ENCODE peak calls at places on chromosomes 7 and 10, in ten cellular contexts. D is MM.1S, O is Karpas-422, Y is GM23338, F is PC-3, X is OCI-LY7, R is SK-N-SH, C is HCT116, G is PC-9, P is hepatocyte. M is an unnamed sample.
A peak's percentile ranks its signal among the peaks of the same experiment; 100 is the strongest.

GRCh38 chr7:51019891-51020855 is 237.5 kb upstream of the GRB10 start:
- DNase-seq in G (no peak), F (no peak), O (no peak), D (no peak), C (no peak), P (no peak), Y (no peak), R (no peak), X (no peak), M (no peak)

GRCh38 chr7:70319057-70319456 is 720.8 kb downstream of the AUTS2 start:
- DNase-seq in Y (no peak), P (no peak), X (no peak), C (no peak), G (no peak), F (no peak), R (no peak), O (no peak), D (no peak), M (peak; percentile 8)

GRCh38 chr10:63628526-63629362 is 107.5 kb downstream of the REEP3 start:
- DNase-seq in G (peak; percentile 8), Y (peak; percentile 64), F (no peak), C (peak; percentile 49), X (peak; percentile 76), R (peak; percentile 67), O (peak; percentile 95), D (peak; percentile 77), P (peak; percentile 78), M (peak; percentile 63)

GRCh38 chr10:133115981-133116380 is 28.3 kb downstream of the ADGRA1 start:
- DNase-seq in X (no peak), C (no peak), R (no peak), F (no peak), D (no peak), P (no peak), O (no peak), Y (no peak), G (no peak), M (no peak)

GRCh38 chr7:140888087-140888486 is 36.6 kb downstream of the BRAF start:
- DNase-seq in D (no peak), R (no peak), X (no peak), C (no peak), P (no peak), O (no peak), F (peak; percentile 64), G (no peak), Y (no peak), M (no peak)

GRCh38 chr10:27998954-27999275 is at the start of gene ODAD2:
- DNase-seq in F (peak; percentile 2), P (no peak), X (no peak), R (no peak), G (no peak), Y (peak; percentile 70), O (no peak), C (no peak), D (no peak), M (no peak)

GRCh38 chr10:3807221-3807927 is 22.4 kb upstream of the KLF6 start:
- DNase-seq in O (peak; percentile 43), R (no peak), X (peak; percentile 38), C (no peak), Y (peak; percentile 34), F (no peak), G (no peak), D (no peak), P (no peak), M (no peak)

GRCh38 chr7:142776206-142776844 is 5.6 kb downstream of the PRSS2 start:
- DNase-seq in R (no peak), P (no peak), O (no peak), D (no peak), F (peak; percentile 80), X (no peak), Y (no peak), G (no peak), C (no peak), M (peak; percentile 54)

GRCh38 chr10:77308084-77308732 is 329.4 kb downstream of the KCNMA1 start:
- DNase-seq in C (no peak), Y (no peak), P (no peak), R (no peak), X (no peak), G (no peak), O (no peak), F (no peak), D (no peak), M (no peak)

DNA sequence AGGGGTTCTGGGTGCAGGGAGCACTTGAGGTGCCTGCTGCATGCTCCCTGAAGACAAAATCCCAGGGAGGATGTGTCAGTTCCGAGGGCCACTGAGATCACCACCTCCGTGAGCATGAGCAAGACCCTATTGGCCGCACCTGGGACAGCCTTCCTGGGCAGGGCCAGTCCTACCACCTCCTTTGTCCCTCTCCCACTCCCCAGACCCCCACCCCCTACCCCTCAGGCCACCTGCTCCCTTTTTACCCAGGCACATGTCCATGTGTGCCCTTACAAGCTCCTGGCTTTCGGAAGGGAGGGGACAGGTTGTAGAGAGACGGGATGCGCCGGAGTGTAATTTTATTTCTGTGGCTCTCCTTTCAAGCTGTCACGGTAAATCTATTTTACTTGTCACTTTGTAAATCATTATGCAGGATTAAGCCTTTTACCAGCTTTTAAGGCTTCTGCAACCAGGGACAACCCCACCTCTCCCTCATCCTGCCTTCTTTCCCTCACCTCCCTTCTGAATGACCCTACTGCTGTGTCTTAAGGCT is 20.9 kb downstream of the ZMIZ1 start:
- DNase-seq in O (no peak), Y (no peak), G (no peak), D (no peak), C (no peak), F (no peak), X (no peak), R (no peak), P (no peak), M (no peak)
- H3K4me1 ChIP-seq in O (peaks cover 94% of the 10 kb centered on the region), Y (peaks cover 8% of the 10 kb centered on the region), G (peaks cover 6% of the 10 kb centered on the region), D (no peaks in the 10 kb centered on the region), C (peaks cover 5% of the 10 kb centered on the region), F (peaks cover 13% of the 10 kb centered on the region), X (peaks cover 98% of the 10 kb centered on the region), R (peaks cover 82% of the 10 kb centered on the region), P (peaks cover 32% of the 10 kb centered on the region), M (peaks cover 17% of the 10 kb centered on the region)

DNA sequence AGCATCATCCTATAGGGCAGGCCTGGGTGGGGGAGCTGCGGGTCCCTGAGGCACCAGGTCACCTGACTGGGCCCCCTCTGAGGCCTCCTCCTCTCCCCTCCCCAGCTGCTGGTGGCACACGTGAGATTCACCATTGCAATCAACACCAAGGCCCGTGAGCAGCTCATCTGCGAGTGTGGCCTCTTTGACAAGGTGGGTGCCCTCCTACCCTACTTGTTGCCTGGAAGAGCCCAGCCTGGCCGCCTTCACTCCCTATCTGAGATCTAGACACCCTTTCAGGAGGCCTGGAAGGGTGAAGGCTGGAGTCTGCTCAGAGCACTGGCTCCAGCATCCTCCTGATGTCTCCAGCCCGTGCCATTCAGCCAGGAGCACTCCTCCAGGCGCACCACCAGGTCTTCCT is 67.2 kb downstream of the ALOX5 start:
- DNase-seq in D (no peak), G (no peak), X (no peak), O (no peak), R (no peak), F (no peak), P (no peak), Y (no peak), C (no peak), M (no peak)
- H3K4me2 ChIP-seq in D (no peak overlapping the region), G (no peak overlapping the region), X (no peak overlapping the region), O (no peak overlapping the region), R (no peak overlapping the region), F (no peak overlapping the region), P (no peak overlapping the region), Y (no peak overlapping the region), C (no peak overlapping the region), M (no peak overlapping the region)

GRCh38 chr7:135773451-135773850 is 24.8 kb upstream of the FAM180A start:
- DNase-seq in D (no peak), G (no peak), Y (no peak), C (no peak), F (peak; percentile 17), R (no peak), X (no peak), O (no peak), P (peak; percentile 32), M (no peak)
- H3K9me2 ChIP-seq in D (no peaks in the 10 kb centered on the region), G (no peaks in the 10 kb centered on the region), Y (no peaks in the 10 kb centered on the region), C (no peaks in the 10 kb centered on the region), F (no peaks in the 10 kb centered on the region), R (no peaks in the 10 kb centered on the region), X (no peaks in the 10 kb centered on the region), O (no peaks in the 10 kb centered on the region), P (no peaks in the 10 kb centered on the region), M (no peaks in the 10 kb centered on the region)

GRCh38 chr7:2631924-2632716 is at the start of gene TTYH3:
- DNase-seq in Y (no peak), C (no peak), R (peak; percentile 66), P (no peak), G (peak; percentile 11), X (no peak), O (no peak), F (no peak), D (no peak), M (no peak)
- H3K4me1 ChIP-seq in Y (peaks cover 16% of the 10 kb centered on the region), C (peaks cover 38% of the 10 kb centered on the region), R (peaks cover 65% of the 10 kb centered on the region), P (peaks cover 60% of the 10 kb centered on the region), G (peaks cover 22% of the 10 kb centered on the region), X (peaks cover 26% of the 10 kb centered on the region), O (peaks cover 18% of the 10 kb centered on the region), F (peaks cover 16% of the 10 kb centered on the region), D (no peaks in the 10 kb centered on the region), M (peaks cover 15% of the 10 kb centered on the region)

GRCh38 chr10:112713411-112713810 is 236.6 kb upstream of the TCF7L2 start:
- DNase-seq in Y (no peak), X (no peak), F (peak; percentile 26), D (no peak), O (no peak), G (no peak), P (no peak), C (no peak), R (no peak), M (no peak)

GRCh38 chr10:112716076-112716475 is 234.0 kb upstream of the TCF7L2 start:
- DNase-seq in P (no peak), X (no peak), F (no peak), Y (no peak), R (no peak), O (no peak), D (no peak), G (no peak), C (no peak), M (no peak)

GRCh38 chr10:112715581-112715980 is 234.5 kb upstream of the TCF7L2 start:
- DNase-seq in G (no peak), X (no peak), O (no peak), P (peak; percentile 31), Y (no peak), F (peak; percentile 71), D (no peak), C (no peak), R (no peak), M (no peak)

GRCh38 chr10:112711366-112711765 is 238.7 kb upstream of the TCF7L2 start:
- DNase-seq in G (no peak), P (no peak), R (no peak), X (no peak), D (no peak), C (no peak), O (no peak), Y (no peak), F (peak; percentile 88), M (peak; percentile 32)

DNA sequence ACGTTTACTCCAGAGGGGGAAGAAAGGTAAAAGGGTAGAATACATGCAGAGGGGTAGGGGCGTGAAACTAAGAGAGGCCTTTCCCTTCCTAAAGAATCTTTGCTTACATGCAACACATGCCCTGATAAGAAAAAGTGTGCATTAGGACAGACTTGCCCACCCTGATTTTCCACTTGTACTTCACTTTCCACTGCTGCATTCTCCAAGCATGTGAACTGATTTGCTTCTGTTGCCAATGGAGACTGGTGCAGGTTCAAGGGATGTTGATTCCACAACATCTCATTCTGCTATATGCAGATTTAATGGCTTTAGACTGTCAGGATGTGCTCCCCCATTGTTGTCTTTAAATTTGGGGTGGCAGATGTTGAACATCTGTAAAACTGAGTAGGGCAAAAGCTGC is 237.5 kb upstream of the TCF7L2 start:
- DNase-seq in P (no peak), F (no peak), G (no peak), C (no peak), R (no peak), O (no peak), Y (no peak), X (no peak), D (no peak), M (no peak)
- H3K4me2 ChIP-seq in P (no peak overlapping the region), F (no peak overlapping the region), G (no peak overlapping the region), C (no peak overlapping the region), R (no peak overlapping the region), O (no peak overlapping the region), Y (no peak overlapping the region), X (no peak overlapping the region), D (no peak overlapping the region), M (no peak overlapping the region)

M was measured in GM23248.